ENCODE peak calls at places on chromosome 3, in seven cellular contexts. A is A549, B is IMR-90, T is esophagus squamous epithelium, X is stomach, P is GM12891, G is testis. S is an unnamed sample.

GRCh38 chr3:73498764-73499622 is 125.7 kb downstream of the PDZRN3 start:
- DNase-seq in A (no peak), B (peak), T (no peak), X (no peak), P (no peak), G (no peak), S (no peak)

GRCh38 chr3:157475921-157476395 is 27.3 kb downstream of the VEPH1 start:
- DNase-seq in A (no peak), B (peak), T (no peak), X (no peak), P (no peak), G (no peak), S (no peak)

GRCh38 chr3:196414469-196414868 is 17.8 kb downstream of the UBXN7 start:
- DNase-seq in A (no peak), B (peak), T (no peak), X (no peak), P (no peak), G (no peak), S (no peak)

GRCh38 chr3:144777941-144778340 is 806.3 kb downstream of the DIPK2A start:
- DNase-seq in A (no peak), B (no peak), T (no peak), X (no peak), P (no peak), G (no peak), S (no peak)

GRCh38 chr3:5078151-5078550 is 43.9 kb upstream of the ARL8B start:
- DNase-seq in A (peak), B (peak), T (no peak), X (no peak), P (no peak), G (no peak), S (no peak)

GRCh38 chr3:127694467-127695215 is 21.9 kb downstream of the ABTB1 start:
- DNase-seq in A (peak), B (peak), T (no peak), X (peak), P (no peak), G (peak), S (peak)

GRCh38 chr3:108780235-108780634 is 23.0 kb upstream of the RETNLB start:
- DNase-seq in A (no peak), B (no peak), T (no peak), X (no peak), P (no peak), G (no peak), S (no peak)

GRCh38 chr3:16468114-16469098 is 45.1 kb downstream of the RFTN1 start:
- DNase-seq in A (no peak), B (no peak), T (no peak), X (no peak), P (no peak), G (no peak), S (no peak)

GRCh38 chr3:8741581-8742355 is 8.2 kb downstream of the CAV3 start:
- DNase-seq in A (peak), B (peak), T (no peak), X (no peak), P (no peak), G (peak), S (no peak)

GRCh38 chr3:30894521-30895289 is at the start of gene GADL1:
- DNase-seq in A (peak), B (peak), T (no peak), X (peak), P (no peak), G (peak), S (no peak)

GRCh38 chr3:157618075-157618760 is 115.0 kb upstream of the VEPH1 start:
- DNase-seq in A (peak), B (peak), T (no peak), X (no peak), P (peak), G (no peak), S (peak)

GRCh38 chr3:23549148-23549910 is 256.4 kb upstream of the UBE2E1 start:
- DNase-seq in A (no peak), B (no peak), T (no peak), X (no peak), P (no peak), G (no peak), S (no peak)

GRCh38 chr3:196272826-196273225 is 14.7 kb downstream of the PCYT1A start:
- DNase-seq in A (no peak), B (no peak), T (no peak), X (no peak), P (no peak), G (no peak), S (no peak)

GRCh38 chr3:129304553-129305222 is 26.0 kb downstream of the HMCES start:
- DNase-seq in A (no peak), B (no peak), T (no peak), X (no peak), P (no peak), G (no peak), S (no peak)

GRCh38 chr3:169659858-169660614 is 3.5 kb downstream of the MECOM start:
- DNase-seq in A (no peak), B (no peak), T (no peak), X (peak), P (no peak), G (no peak), S (peak)

GRCh38 chr3:14806641-14807263 is 12.0 kb upstream of the FGD5 start:
- DNase-seq in A (no peak), B (peak), T (no peak), X (no peak), P (no peak), G (no peak), S (no peak)

GRCh38 chr3:152386208-152386607 is 117.5 kb downstream of the MBNL1 start:
- DNase-seq in A (no peak), B (no peak), T (no peak), X (no peak), P (no peak), G (no peak), S (no peak)
- TF ChIP-seq POLR2A in A (no peak), B (no peak), T (no peak), X (no peak), P (no peak), G (no peak), S (no peak)

GRCh38 chr3:101676765-101677435 is at the start of gene ZBTB11:
- DNase-seq in A (peak), B (peak), T (no peak), X (peak), P (peak), G (peak), S (no peak)

GRCh38 chr3:101674518-101674917 is 2.4 kb downstream of the ZBTB11 start:
- DNase-seq in A (no peak), B (no peak), T (no peak), X (no peak), P (no peak), G (no peak), S (no peak)

GRCh38 chr3:101676219-101676764 is 640 bp downstream of the ZBTB11 start:
- DNase-seq in A (peak), B (peak), T (no peak), X (peak), P (peak), G (peak), S (no peak)

GRCh38 chr3:101673953-101674352 is 3.0 kb downstream of the ZBTB11 start:
- DNase-seq in A (no peak), B (no peak), T (no peak), X (no peak), P (no peak), G (no peak), S (no peak)

DNA sequence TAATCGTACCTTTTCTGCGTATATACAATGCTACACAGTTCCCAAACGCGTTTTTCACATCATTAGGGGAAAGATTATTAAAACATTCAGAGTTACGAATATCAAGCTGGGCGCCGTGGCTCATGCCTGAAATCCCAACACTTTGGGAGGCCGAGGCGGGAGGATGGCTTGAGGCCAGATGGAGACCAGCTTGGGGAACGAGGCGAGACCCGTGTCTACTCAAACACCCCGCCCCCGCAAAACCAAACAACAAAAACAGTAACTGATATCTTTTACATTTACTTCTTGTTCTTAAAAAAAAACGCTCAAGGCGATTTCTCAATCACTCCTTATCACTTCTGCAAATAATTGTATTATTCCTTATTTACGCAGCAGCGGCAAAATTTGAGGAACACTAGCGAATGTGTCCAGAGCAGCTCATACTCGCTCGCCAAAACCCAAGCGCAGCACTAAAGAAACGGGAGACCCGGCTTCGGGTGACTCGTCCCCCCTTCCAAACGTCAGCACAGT is 1.2 kb downstream of the ZBTB11 start:
- DNase-seq in A (no peak), B (no peak), T (no peak), X (no peak), P (no peak), G (peak), S (no peak)
- TF ChIP-seq POLR2A in A (no peak), B (peak), T (no peak), X (peak), P (peak), G (no peak), S (no peak)

DNA sequence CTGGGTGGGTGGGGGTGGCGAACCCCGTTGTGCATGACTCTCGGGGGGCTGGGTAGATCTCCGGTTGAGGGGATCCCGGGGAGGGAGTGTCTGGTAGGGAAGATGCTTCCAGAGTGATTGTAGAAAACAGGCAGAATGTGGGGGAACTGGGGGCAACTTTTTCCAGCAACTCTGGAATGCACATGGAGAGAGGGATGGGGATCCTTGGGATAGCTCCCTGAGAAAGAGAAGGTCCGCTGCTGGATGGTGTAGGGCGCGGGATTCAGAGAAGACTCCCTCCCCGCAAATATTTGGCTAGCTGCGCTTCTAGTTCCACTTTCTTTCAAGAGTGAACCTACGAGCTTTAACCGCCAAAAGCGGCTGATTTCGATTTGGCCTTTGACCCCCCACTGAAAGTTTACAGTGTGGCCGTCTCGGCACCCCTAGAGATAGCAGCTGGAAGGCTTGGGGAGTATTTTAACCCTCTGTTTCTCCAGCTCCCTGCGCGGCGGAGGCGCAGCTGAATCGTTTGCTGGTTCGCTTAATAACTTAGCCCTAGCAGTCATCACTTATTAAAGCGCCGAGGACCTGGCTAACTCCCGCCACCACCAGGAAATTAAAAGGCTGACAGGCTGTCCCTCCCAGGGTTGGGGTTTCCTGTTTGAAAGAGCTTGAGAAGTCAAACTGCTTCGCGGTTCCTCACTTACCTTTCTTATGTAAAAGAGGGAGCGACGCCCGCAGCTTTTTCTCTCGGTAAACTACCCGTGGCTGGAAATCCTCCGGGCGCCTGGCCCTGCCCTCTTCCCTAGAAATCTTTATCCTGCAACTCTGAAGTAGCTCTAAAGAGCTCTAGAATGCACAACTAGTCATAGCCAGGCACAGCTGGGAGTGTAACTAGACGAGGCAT is 1.2 kb downstream of the PHLDB2 start:
- DNase-seq in A (peak), B (peak), T (peak), X (peak), P (peak), G (peak), S (peak)
- TF ChIP-seq POLR2A in A (no peak), B (peak), T (peak), X (peak), P (no peak), G (no peak), S (no peak)

GRCh38 chr3:3126477-3127431 is at the start of gene TRNT1:
- DNase-seq in A (peak), B (peak), T (peak), X (peak), P (peak), G (peak), S (peak)
- TF ChIP-seq POLR2A in A (peak), B (peak), T (no peak), X (peak), P (peak), G (peak), S (peak)

DNA sequence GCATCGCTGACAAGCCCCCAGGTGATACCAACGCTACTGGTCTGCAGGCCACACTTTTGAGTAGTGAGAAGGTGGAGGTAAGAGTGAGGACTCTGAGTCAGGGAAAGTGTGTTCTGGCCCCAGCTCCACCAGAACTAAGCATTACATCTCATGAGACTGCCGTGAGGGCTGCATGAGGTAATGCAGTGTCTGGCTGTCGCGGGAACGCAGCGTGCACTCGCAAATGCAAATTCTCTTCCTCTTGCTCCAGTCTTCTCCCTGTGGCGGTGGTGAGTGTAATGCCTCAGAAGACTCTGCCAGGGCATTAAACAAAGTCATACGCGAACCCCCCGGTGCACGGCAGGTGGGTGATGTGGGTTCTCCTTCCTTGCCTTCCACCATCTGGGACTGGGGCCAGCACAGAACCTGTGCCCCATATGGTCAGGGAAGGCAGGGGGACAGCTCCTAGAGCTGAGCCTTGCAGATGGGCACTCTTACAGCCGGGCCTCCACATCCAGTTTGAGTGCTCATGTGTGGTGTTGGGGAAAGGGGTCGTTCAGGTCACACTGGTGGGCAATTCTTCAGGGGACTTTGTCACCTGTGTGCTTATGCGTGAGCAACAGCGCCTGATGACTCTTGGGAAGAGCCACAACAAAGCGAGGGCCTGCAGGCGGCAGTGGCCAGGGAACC is 175.8 kb downstream of the XXYLT1 start:
- DNase-seq in A (no peak), B (no peak), T (no peak), X (no peak), P (no peak), G (no peak), S (no peak)
- TF ChIP-seq POLR2A in A (no peak), B (no peak), T (no peak), X (no peak), P (peak), G (no peak), S (no peak)

DNA sequence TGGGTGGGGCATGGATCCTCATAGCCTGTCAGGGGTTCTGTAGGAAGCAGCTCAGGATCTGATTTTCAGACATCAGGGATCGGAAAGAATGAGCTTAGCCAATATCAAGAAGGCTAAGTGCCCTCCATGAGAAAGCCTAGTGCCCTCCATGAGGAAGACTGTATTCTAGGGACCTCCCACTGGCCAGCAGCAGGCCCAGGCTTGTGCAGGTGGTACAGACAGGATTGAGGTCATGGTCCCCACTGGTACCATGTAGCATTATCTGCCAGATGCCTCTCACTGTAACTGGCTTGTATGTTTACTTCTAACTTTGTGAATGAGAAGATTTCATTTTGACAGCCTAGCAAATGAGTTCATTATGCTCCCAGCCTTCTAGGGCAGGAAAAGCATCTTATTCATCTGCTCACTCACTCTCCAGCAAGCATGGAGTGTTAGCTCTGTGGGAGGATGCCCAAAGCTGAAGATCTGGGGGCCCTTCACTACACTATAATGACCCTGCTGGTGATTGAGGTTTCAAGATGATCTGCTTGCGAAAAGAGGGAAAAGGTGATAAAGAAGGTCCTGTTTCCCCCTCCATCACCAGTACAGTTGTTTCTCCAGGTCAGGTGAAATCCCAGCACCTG is 7.5 kb downstream of the EPHB1 start:
- DNase-seq in A (no peak), B (no peak), T (no peak), X (no peak), P (no peak), G (no peak), S (no peak)
- TF ChIP-seq POLR2A in A (no peak), B (no peak), T (no peak), X (no peak), P (no peak), G (no peak), S (no peak)

GRCh38 chr3:94472511-94472910 is 409.6 kb downstream of the NSUN3 start:
- DNase-seq in A (no peak), B (no peak), T (no peak), X (no peak), P (no peak), G (no peak), S (no peak)
- TF ChIP-seq POLR2A in A (no peak), B (no peak), T (no peak), X (no peak), P (no peak), G (no peak), S (no peak)

GRCh38 chr3:47846880-47847248 is 43.9 kb downstream of the DHX30 start:
- DNase-seq in A (no peak), B (no peak), T (no peak), X (no peak), P (no peak), G (no peak), S (no peak)
- TF ChIP-seq POLR2A in A (no peak), B (no peak), T (no peak), X (no peak), P (peak), G (no peak), S (no peak)

S was measured in erythroblast.